ENCODE peak calls at places on chromosomes 11 and 22, in seven cellular contexts. X, F, Y, L, I, M and Q are unnamed samples.

GRCh38 chr22:48091060-48091650 is 1328.7 kb downstream of the TBC1D22A start:
- DNase-seq in X (no peak), F (no peak), Y (peak; percentile 18), L (no peak), I (no peak), M (no peak), Q (no peak)

GRCh38 chr22:39502789-39503464 is 837 bp downstream of the MIEF1 start:
- DNase-seq in X (no peak), F (no peak), Y (no peak), L (no peak), I (no peak), M (peak; percentile 67), Q (peak; percentile 38)

GRCh38 chr11:125773516-125773915 is 5.1 kb downstream of the PATE2 start:
- DNase-seq in X (no peak), F (no peak), Y (no peak), L (no peak), I (no peak), M (no peak), Q (no peak)

GRCh38 chr11:129747161-129747560 is 68.5 kb upstream of the TMEM45B start:
- DNase-seq in X (no peak), F (no peak), Y (no peak), L (no peak), I (no peak), M (no peak), Q (no peak)

GRCh38 chr11:13337986-13338436 is 60.4 kb downstream of the BMAL1 start:
- DNase-seq in X (no peak), F (no peak), Y (no peak), L (no peak), I (no peak), M (peak; percentile 16), Q (no peak)

GRCh38 chr22:19105867-19106802 is 16.1 kb downstream of the DGCR2 start:
- DNase-seq in X (no peak), F (peak; percentile 73), Y (peak; percentile 68), L (no peak), I (no peak), M (peak; percentile 45), Q (peak; percentile 66)

GRCh38 chr11:18064035-18064434 is 18.0 kb upstream of the TPH1 start:
- DNase-seq in X (no peak), F (no peak), Y (no peak), L (peak; percentile 27), I (no peak), M (no peak), Q (no peak)

GRCh38 chr11:13140028-13140870 is 131.1 kb downstream of the RASSF10 start:
- DNase-seq in X (no peak), F (no peak), Y (no peak), L (peak; percentile 25), I (peak; percentile 77), M (peak; percentile 77), Q (no peak)

GRCh38 chr11:30861506-30861905 is 275.4 kb upstream of the MPPED2 start:
- DNase-seq in X (no peak), F (no peak), Y (no peak), L (no peak), I (no peak), M (no peak), Q (no peak)

GRCh38 chr11:10898763-10899541 is 41.1 kb upstream of the ZBED5 start:
- DNase-seq in X (no peak), F (peak; percentile 53), Y (no peak), L (no peak), I (no peak), M (no peak), Q (peak; percentile 38)

GRCh38 chr11:113581713-113582112 is 106.5 kb upstream of the DRD2 start:
- DNase-seq in X (no peak), F (no peak), Y (no peak), L (no peak), I (no peak), M (no peak), Q (no peak)

GRCh38 chr11:16543642-16544041 is 187.3 kb upstream of the SOX6 start:
- DNase-seq in X (no peak), F (no peak), Y (no peak), L (no peak), I (no peak), M (no peak), Q (no peak)

GRCh38 chr11:35144103-35144741 is 5.3 kb downstream of the CD44 start:
- DNase-seq in X (no peak), F (no peak), Y (no peak), L (no peak), I (peak; percentile 64), M (peak; percentile 86), Q (no peak)

GRCh38 chr11:41235670-41236069 is 223.8 kb downstream of the LRRC4C start:
- DNase-seq in X (no peak), F (no peak), Y (no peak), L (no peak), I (no peak), M (no peak), Q (no peak)

GRCh38 chr22:24444729-24445466 is 17.5 kb downstream of the ADORA2A start:
- DNase-seq in X (no peak), F (no peak), Y (no peak), L (no peak), I (no peak), M (no peak), Q (no peak)

GRCh38 chr22:19895160-19895849 is 40.6 kb upstream of the GNB1L start:
- DNase-seq in X (no peak), F (no peak), Y (no peak), L (no peak), I (no peak), M (no peak), Q (no peak)

GRCh38 chr22:48781391-48781790 is 1046.3 kb downstream of the BRD1 start:
- DNase-seq in X (no peak), F (no peak), Y (peak; percentile 52), L (no peak), I (no peak), M (no peak), Q (no peak)

GRCh38 chr11:63537293-63538101 is 889 bp downstream of the PLAAT4 start:
- DNase-seq in X (peak; percentile 82), F (peak; percentile 7), Y (peak; percentile 92), L (peak; percentile 69), I (peak; percentile 44), M (no peak), Q (no peak)

GRCh38 chr22:35312198-35313059 is 12.7 kb downstream of the TOM1 start:
- DNase-seq in X (no peak), F (no peak), Y (peak; percentile 52), L (peak; percentile 67), I (peak; percentile 67), M (peak; percentile 31), Q (no peak)

GRCh38 chr11:9604134-9604533 is 30.7 kb downstream of the WEE1 start:
- DNase-seq in X (no peak), F (no peak), Y (no peak), L (no peak), I (no peak), M (no peak), Q (no peak)

GRCh38 chr11:73072935-73073481 is 69.1 kb downstream of the FCHSD2 start:
- DNase-seq in X (no peak), F (no peak), Y (no peak), L (no peak), I (no peak), M (peak; percentile 50), Q (no peak)

GRCh38 chr11:19727246-19727645 is 14.6 kb downstream of the NAV2 start:
- DNase-seq in X (peak; percentile 52), F (no peak), Y (no peak), L (no peak), I (no peak), M (peak; percentile 12), Q (no peak)

GRCh38 chr22:43152355-43153071 is 1.2 kb downstream of the TSPO start:
- DNase-seq in X (peak; percentile 60), F (no peak), Y (peak; percentile 88), L (peak; percentile 76), I (peak; percentile 88), M (peak; percentile 58), Q (no peak)

GRCh38 chr22:43150731-43151206 is 590 bp upstream of the TSPO start:
- DNase-seq in X (no peak), F (no peak), Y (no peak), L (no peak), I (no peak), M (no peak), Q (no peak)

GRCh38 chr22:43152001-43152354 is 619 bp downstream of the TSPO start:
- DNase-seq in X (no peak), F (no peak), Y (no peak), L (no peak), I (no peak), M (no peak), Q (no peak)

GRCh38 chr22:43153916-43154315 is 2.6 kb downstream of the TSPO start:
- DNase-seq in X (no peak), F (no peak), Y (no peak), L (no peak), I (no peak), M (peak; percentile 62), Q (no peak)

GRCh38 chr22:43151251-43152000 is at the start of gene TSPO:
- DNase-seq in X (peak; percentile 79), F (peak; percentile 75), Y (peak; percentile 90), L (peak; percentile 86), I (peak; percentile 84), M (peak; percentile 53), Q (peak; percentile 74)
- TF ChIP-seq POLR2A in X (no peak), F (no peak), Y (peak; percentile 45), L (peak; percentile 54), I (peak; percentile 62), M (peak; percentile 17), Q (no peak)

GRCh38 chr11:134537941-134538340 is 125.9 kb upstream of the B3GAT1 start:
- DNase-seq in X (no peak), F (no peak), Y (no peak), L (no peak), I (no peak), M (no peak), Q (no peak)
- TF ChIP-seq POLR2A in X (no peak), F (no peak), Y (no peak), L (no peak), I (no peak), M (no peak), Q (no peak)

GRCh38 chr22:42068351-42068730 is 2.3 kb downstream of the NAGA start:
- DNase-seq in X (no peak), F (no peak), Y (no peak), L (no peak), I (no peak), M (no peak), Q (no peak)

GRCh38 chr22:42069801-42070516 is 653 bp downstream of the NAGA start:
- DNase-seq in X (no peak), F (peak; percentile 19), Y (no peak), L (no peak), I (no peak), M (peak; percentile 68), Q (peak; percentile 47)

GRCh38 chr22:42073568-42074152 is 388 bp upstream of the PHETA2 start:
- DNase-seq in X (no peak), F (no peak), Y (no peak), L (no peak), I (no peak), M (no peak), Q (no peak)

GRCh38 chr22:42072606-42073330 is 1.3 kb upstream of the PHETA2 start:
- DNase-seq in X (no peak), F (no peak), Y (no peak), L (no peak), I (no peak), M (peak; percentile 28), Q (peak; percentile 26)

GRCh38 chr22:42070517-42071422 is at the start of gene NAGA:
- DNase-seq in X (peak; percentile 94), F (peak; percentile 93), Y (peak; percentile 98), L (peak; percentile 97), I (peak; percentile 97), M (peak; percentile 99), Q (peak; percentile 96)
- TF ChIP-seq POLR2A in X (peak; percentile 86), F (peak; percentile 84), Y (peak; percentile 91), L (peak; percentile 80), I (peak; percentile 90), M (peak; percentile 78), Q (peak; percentile 90)

GRCh38 chr11:59560702-59561469 is 49.5 kb downstream of the OR4D9 start:
- DNase-seq in X (peak; percentile 83), F (peak; percentile 92), Y (peak; percentile 95), L (peak; percentile 84), I (peak; percentile 91), M (peak; percentile 90), Q (peak; percentile 91)
- TF ChIP-seq POLR2A in X (no peak), F (peak; percentile 57), Y (no peak), L (no peak), I (peak; percentile 48), M (peak; percentile 66), Q (peak; percentile 13)